ENCODE peak calls at places on chromosomes 12 and 14, in ten cellular contexts. D, B, I, K, F, E, M, W, A and Z are unnamed samples.

GRCh38 chr12:51460519-51460918 is 35.9 kb downstream of the SLC4A8 start:
- DNase-seq in D (no peak), B (no peak), I (no peak), K (no peak), F (no peak), E (no peak), M (no peak), W (no peak), A (no peak), Z (no peak)

GRCh38 chr12:47837190-47838171 is 17.8 kb upstream of the HDAC7 start:
- DNase-seq in D (peak), B (peak), I (no peak), K (peak), F (no peak), E (peak), M (peak), W (peak), A (peak), Z (peak)

GRCh38 chr12:32084753-32085152 is 21.9 kb upstream of the BICD1 start:
- DNase-seq in D (no peak), B (no peak), I (no peak), K (no peak), F (no peak), E (no peak), M (no peak), W (no peak), A (no peak), Z (no peak)

GRCh38 chr12:28771961-28772360 is 377.1 kb upstream of the FAR2 start:
- DNase-seq in D (no peak), B (no peak), I (no peak), K (no peak), F (no peak), E (no peak), M (no peak), W (no peak), A (no peak), Z (peak)

GRCh38 chr12:113060336-113060960 is 3.9 kb downstream of the DTX1 start:
- DNase-seq in D (no peak), B (no peak), I (no peak), K (no peak), F (no peak), E (no peak), M (no peak), W (no peak), A (no peak), Z (no peak)

GRCh38 chr14:22471545-22472121 is 117.4 kb downstream of the DAD1 start:
- DNase-seq in D (peak), B (peak), I (no peak), K (peak), F (no peak), E (no peak), M (no peak), W (no peak), A (no peak), Z (peak)

GRCh38 chr12:103928736-103929050 is 1.5 kb upstream of the HSP90B1 start:
- DNase-seq in D (no peak), B (no peak), I (no peak), K (no peak), F (no peak), E (peak), M (peak), W (no peak), A (no peak), Z (no peak)

GRCh38 chr12:104670439-104671406 is 214.0 kb downstream of the CHST11 start:
- DNase-seq in D (no peak), B (no peak), I (no peak), K (no peak), F (no peak), E (no peak), M (no peak), W (peak), A (no peak), Z (no peak)

GRCh38 chr14:86050072-86050683 is 520.2 kb downstream of the FLRT2 start:
- DNase-seq in D (no peak), B (no peak), I (no peak), K (no peak), F (no peak), E (no peak), M (no peak), W (no peak), A (no peak), Z (no peak)

GRCh38 chr12:87953257-87953860 is 75.8 kb downstream of the C12orf50 start:
- DNase-seq in D (peak), B (peak), I (peak), K (peak), F (peak), E (no peak), M (no peak), W (peak), A (peak), Z (peak)

GRCh38 chr14:54211562-54212308 is 185.1 kb upstream of the CDKN3 start:
- DNase-seq in D (no peak), B (peak), I (no peak), K (peak), F (peak), E (no peak), M (no peak), W (peak), A (peak), Z (no peak)

GRCh38 chr14:103108749-103109207 is 14.3 kb downstream of the EXOC3L4 start:
- DNase-seq in D (no peak), B (no peak), I (no peak), K (no peak), F (no peak), E (no peak), M (peak), W (peak), A (no peak), Z (no peak)

GRCh38 chr12:80857311-80857710 is 80.4 kb downstream of the LIN7A start:
- DNase-seq in D (no peak), B (no peak), I (no peak), K (no peak), F (peak), E (no peak), M (no peak), W (no peak), A (peak), Z (no peak)

GRCh38 chr12:96091833-96092232 is 56.4 kb upstream of the LTA4H start:
- DNase-seq in D (no peak), B (peak), I (no peak), K (peak), F (no peak), E (no peak), M (no peak), W (no peak), A (no peak), Z (no peak)

GRCh38 chr12:8709124-8709830 is 11.5 kb downstream of the RIMKLB start:
- DNase-seq in D (no peak), B (no peak), I (no peak), K (peak), F (no peak), E (peak), M (no peak), W (no peak), A (peak), Z (no peak)

GRCh38 chr12:53538209-53538689 is 31.0 kb upstream of the NPFF start:
- DNase-seq in D (no peak), B (peak), I (no peak), K (peak), F (peak), E (no peak), M (no peak), W (peak), A (peak), Z (peak)

GRCh38 chr14:75875958-75876357 is 105.8 kb downstream of the TGFB3 start:
- DNase-seq in D (no peak), B (peak), I (no peak), K (no peak), F (no peak), E (no peak), M (no peak), W (peak), A (no peak), Z (no peak)

GRCh38 chr14:32019271-32019670 is 57.8 kb upstream of the ARHGAP5 start:
- DNase-seq in D (no peak), B (no peak), I (no peak), K (no peak), F (no peak), E (no peak), M (no peak), W (no peak), A (no peak), Z (no peak)

GRCh38 chr12:43806737-43807072 is 588 bp upstream of the TWF1 start:
- DNase-seq in D (no peak), B (no peak), I (no peak), K (no peak), F (no peak), E (no peak), M (no peak), W (no peak), A (no peak), Z (no peak)

GRCh38 chr14:28001002-28001401 is 765.6 kb upstream of the FOXG1 start:
- DNase-seq in D (no peak), B (no peak), I (no peak), K (no peak), F (no peak), E (no peak), M (no peak), W (no peak), A (no peak), Z (no peak)

GRCh38 chr12:71477046-71477445 is 37.4 kb downstream of the LGR5 start:
- DNase-seq in D (no peak), B (no peak), I (no peak), K (no peak), F (no peak), E (no peak), M (no peak), W (no peak), A (peak), Z (no peak)

GRCh38 chr14:61452452-61452851 is 131.1 kb downstream of the PRKCH start:
- DNase-seq in D (no peak), B (no peak), I (no peak), K (no peak), F (no peak), E (no peak), M (no peak), W (no peak), A (no peak), Z (no peak)

GRCh38 chr12:122989874-122990400 is 9.5 kb downstream of the ARL6IP4 start:
- DNase-seq in D (no peak), B (no peak), I (no peak), K (no peak), F (no peak), E (no peak), M (no peak), W (no peak), A (no peak), Z (no peak)

GRCh38 chr14:24289649-24290283 is 9.8 kb downstream of the DHRS1 start:
- DNase-seq in D (no peak), B (no peak), I (no peak), K (no peak), F (no peak), E (no peak), M (no peak), W (no peak), A (no peak), Z (no peak)

GRCh38 chr12:132176358-132176919 is 32.2 kb downstream of the NOC4L start:
- DNase-seq in D (no peak), B (no peak), I (no peak), K (no peak), F (no peak), E (no peak), M (no peak), W (no peak), A (no peak), Z (no peak)

GRCh38 chr14:52356025-52356424 is 41.9 kb downstream of the PTGER2 start:
- DNase-seq in D (no peak), B (peak), I (no peak), K (peak), F (no peak), E (no peak), M (no peak), W (no peak), A (no peak), Z (peak)

GRCh38 chr12:84913151-84913550 is 552 bp upstream of the SLC6A15 start:
- DNase-seq in D (peak), B (peak), I (no peak), K (peak), F (no peak), E (no peak), M (no peak), W (no peak), A (no peak), Z (no peak)

GRCh38 chr12:84911331-84912190 is 1.0 kb downstream of the SLC6A15 start:
- DNase-seq in D (peak), B (peak), I (no peak), K (peak), F (no peak), E (no peak), M (peak), W (peak), A (peak), Z (no peak)

GRCh38 chr12:84910549-84911241 is 1.9 kb downstream of the SLC6A15 start:
- DNase-seq in D (no peak), B (peak), I (no peak), K (no peak), F (no peak), E (no peak), M (no peak), W (peak), A (peak), Z (no peak)

DNA sequence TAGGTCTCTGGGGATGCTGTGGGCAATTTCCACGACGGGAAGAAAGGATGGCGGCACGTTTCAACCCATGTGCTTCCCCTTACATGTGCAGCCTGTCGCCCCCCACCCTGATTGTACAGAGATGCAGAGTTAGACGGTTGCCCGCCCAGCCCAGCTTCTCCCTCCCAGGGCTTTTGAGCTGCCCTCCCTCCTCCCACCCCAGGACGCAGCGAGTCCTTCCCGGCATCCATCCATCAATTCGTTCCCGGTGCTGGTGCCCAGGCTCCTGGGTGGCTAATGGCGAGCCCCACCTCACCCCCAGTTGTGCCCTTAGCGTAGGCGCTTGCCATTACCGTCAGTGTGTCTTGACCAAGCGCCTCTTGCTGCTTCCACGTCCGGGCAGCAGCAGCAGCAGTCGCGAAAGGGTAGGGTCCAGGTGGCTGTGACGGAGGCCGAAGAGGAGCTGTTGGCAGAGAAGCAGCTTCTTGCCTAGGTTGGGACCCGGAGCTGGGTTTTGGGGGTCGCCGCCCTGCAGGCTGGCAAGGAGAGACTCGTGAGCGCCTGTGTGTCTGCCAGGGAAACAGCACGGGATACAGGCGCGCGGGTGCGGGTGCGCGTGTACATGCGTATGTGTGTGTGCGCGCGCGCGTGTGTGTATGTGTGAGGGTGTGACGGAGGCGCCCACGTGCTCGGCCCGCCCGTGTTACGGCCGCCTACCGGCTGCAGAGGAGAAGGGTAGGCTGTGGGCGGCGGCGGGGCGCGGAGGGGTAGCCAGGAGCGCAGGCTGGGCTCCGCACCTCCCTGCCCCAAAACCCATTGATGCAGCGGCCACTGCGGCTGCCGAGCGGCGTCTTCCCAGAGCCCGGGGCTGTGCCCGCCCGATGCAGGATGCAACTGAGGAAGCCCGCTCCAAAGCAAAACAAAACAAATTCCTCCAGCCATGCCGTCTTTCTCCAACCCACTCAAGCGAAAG is at the start of gene SLC6A15:
- DNase-seq in D (peak), B (peak), I (no peak), K (peak), F (no peak), E (no peak), M (peak), W (no peak), A (peak), Z (no peak)
- H3K4me3 ChIP-seq in D (peak), B (peak), I (peak), K (peak), F (peak), E (peak), M (peak), W (peak), A (peak), Z (no peak)

DNA sequence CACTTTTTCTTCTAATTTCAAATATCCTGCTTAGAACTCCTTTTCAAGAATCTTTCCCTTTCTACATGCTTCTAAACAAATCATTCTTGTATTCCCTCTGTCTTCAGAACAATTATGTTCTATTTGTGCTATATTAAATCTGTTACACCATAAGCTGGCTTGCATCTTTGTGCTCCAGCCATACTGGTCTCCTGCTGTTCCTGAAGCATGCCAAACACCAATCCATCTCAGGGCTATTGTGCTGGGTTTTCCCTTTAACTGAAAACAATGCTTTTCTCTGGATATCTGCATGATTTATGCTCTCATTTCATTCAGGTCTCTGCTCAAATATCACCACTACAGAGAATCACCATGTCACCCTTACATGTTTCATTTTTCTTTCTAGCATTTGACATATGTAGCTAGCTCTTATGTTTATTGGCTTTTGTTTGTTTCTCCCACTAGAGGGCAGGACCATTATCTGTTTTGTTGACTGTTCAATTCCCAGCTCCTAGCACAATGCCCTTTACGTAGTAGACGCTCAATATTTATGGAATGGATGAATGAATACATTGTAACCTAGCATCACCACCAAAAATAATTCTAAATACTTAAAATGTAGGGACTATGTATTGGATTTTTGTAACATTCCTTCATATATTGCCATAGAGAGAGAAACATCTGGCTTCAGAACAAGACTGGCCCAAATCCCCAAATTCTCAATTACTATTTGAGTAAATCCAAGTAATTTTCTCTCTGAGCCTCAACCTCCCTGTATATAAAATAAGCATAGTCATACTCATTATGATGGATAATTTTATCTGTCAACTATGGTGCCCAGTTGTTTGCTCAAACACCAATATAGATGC is 302.0 kb upstream of the SYT1 start:
- DNase-seq in D (no peak), B (peak), I (no peak), K (peak), F (no peak), E (no peak), M (no peak), W (no peak), A (peak), Z (no peak)
- TF ChIP-seq CTCF in D (peak), B (peak), I (peak), K (peak), F (peak), E (no peak), M (no peak), W (peak), A (peak), Z (peak)

GRCh38 chr12:55908726-55909512 is 18.8 kb downstream of the PYM1 start:
- DNase-seq in D (no peak), B (no peak), I (no peak), K (no peak), F (no peak), E (no peak), M (no peak), W (no peak), A (peak), Z (peak)
- H3K4me3 ChIP-seq in D (no peak), B (no peak), I (no peak), K (no peak), F (no peak), E (no peak), M (no peak), W (no peak), A (no peak), Z (peak)

GRCh38 chr12:109250523-109250922 is 58.6 kb downstream of the FOXN4 start:
- DNase-seq in D (no peak), B (no peak), I (no peak), K (no peak), F (no peak), E (no peak), M (no peak), W (no peak), A (no peak), Z (no peak)

GRCh38 chr12:109252799-109253198 is 56.3 kb downstream of the FOXN4 start:
- DNase-seq in D (no peak), B (no peak), I (no peak), K (no peak), F (no peak), E (no peak), M (no peak), W (no peak), A (no peak), Z (no peak)

GRCh38 chr12:109255377-109255776 is 53.7 kb downstream of the FOXN4 start:
- DNase-seq in D (no peak), B (no peak), I (no peak), K (no peak), F (no peak), E (no peak), M (no peak), W (no peak), A (peak), Z (no peak)

GRCh38 chr12:109256011-109256410 is 53.1 kb downstream of the FOXN4 start:
- DNase-seq in D (no peak), B (no peak), I (no peak), K (no peak), F (no peak), E (no peak), M (no peak), W (no peak), A (no peak), Z (no peak)

GRCh38 chr12:109253913-109254544 is 55.1 kb downstream of the FOXN4 start:
- DNase-seq in D (no peak), B (no peak), I (no peak), K (no peak), F (no peak), E (no peak), M (no peak), W (no peak), A (no peak), Z (no peak)
- TF ChIP-seq CTCF in D (no peak), B (no peak), I (no peak), K (no peak), F (no peak), E (no peak), M (no peak), W (no peak), A (no peak), Z (no peak)

GRCh38 chr14:93963692-93964091 is 12.7 kb downstream of the ASB2 start:
- DNase-seq in D (no peak), B (no peak), I (no peak), K (no peak), F (no peak), E (no peak), M (no peak), W (no peak), A (no peak), Z (no peak)
- H3K4me3 ChIP-seq in D (no peak), B (no peak), I (no peak), K (no peak), F (no peak), E (no peak), M (no peak), W (no peak), A (no peak), Z (no peak)

GRCh38 chr14:64220056-64220455 is 74.1 kb downstream of the ESR2 start:
- DNase-seq in D (peak), B (no peak), I (no peak), K (no peak), F (no peak), E (no peak), M (no peak), W (no peak), A (no peak), Z (no peak)
- TF ChIP-seq CTCF in D (no peak), B (no peak), I (no peak), K (no peak), F (no peak), E (no peak), M (no peak), W (no peak), A (no peak), Z (no peak)